ENCODE peak calls at places on chromosomes 3 and 15, in five cellular contexts. K, I, O, W and D are unnamed samples. For H3K9me3, the result is how much of the 10 kb centered on the place peaks cover.

GRCh38 chr3:157311633-157312365 is 124.9 kb upstream of the PTX3 start:
- DNase-seq in W (no peak), K (peak), O (no peak), I (no peak), D (no peak)

GRCh38 chr3:88467191-88467590 is 317.4 kb downstream of the C3orf38 start:
- DNase-seq in I (no peak), O (no peak), W (no peak), K (no peak), D (no peak)

GRCh38 chr3:71045917-71046282 is 537.6 kb downstream of the FOXP1 start:
- DNase-seq in K (no peak), I (no peak), W (no peak), O (no peak), D (no peak)

GRCh38 chr15:61530769-61531168 is 301.7 kb upstream of the RORA start:
- DNase-seq in I (no peak), W (no peak), K (peak), O (no peak), D (no peak)

GRCh38 chr3:155130001-155130400 is 49.9 kb downstream of the MME start:
- DNase-seq in O (no peak), W (no peak), I (no peak), K (no peak), D (no peak)

GRCh38 chr15:58515807-58516206 is 84.0 kb downstream of the LIPC start:
- DNase-seq in O (no peak), I (no peak), K (no peak), W (no peak), D (no peak)

GRCh38 chr3:123832712-123833397 is 51.3 kb downstream of the MYLK start:
- DNase-seq in K (no peak), O (no peak), W (no peak), I (no peak), D (no peak)

GRCh38 chr3:164465172-164465571 is 613.1 kb downstream of the SI start:
- DNase-seq in K (no peak), I (no peak), O (no peak), W (no peak), D (no peak)

GRCh38 chr3:119302697-119303630 is 8.8 kb downstream of the ARHGAP31 start:
- DNase-seq in O (no peak), I (no peak), K (no peak), W (no peak), D (no peak)

GRCh38 chr15:71203573-71204444 is 88.5 kb downstream of the THSD4 start:
- DNase-seq in I (no peak), O (no peak), W (peak), K (no peak), D (no peak)

GRCh38 chr3:30688776-30689175 is 82.4 kb downstream of the TGFBR2 start:
- DNase-seq in O (no peak), K (no peak), I (no peak), W (no peak), D (no peak)

GRCh38 chr3:129030611-129031010 is 29.5 kb downstream of the EFCC1 start:
- DNase-seq in O (no peak), W (no peak), K (no peak), I (peak), D (no peak)

GRCh38 chr15:96335429-96335807 is 4.9 kb downstream of the NR2F2 start:
- DNase-seq in K (peak), W (no peak), I (no peak), O (no peak), D (no peak)

GRCh38 chr3:184472723-184473419 is 88.7 kb upstream of the EPHB3 start:
- DNase-seq in O (no peak), K (no peak), I (no peak), W (no peak), D (peak)

GRCh38 chr3:99686955-99687612 is 48.7 kb downstream of the COL8A1 start:
- DNase-seq in O (peak), I (peak), W (peak), K (peak), D (no peak)

GRCh38 chr3:172153335-172153861 is 114.0 kb downstream of the FNDC3B start:
- DNase-seq in K (no peak), O (peak), W (no peak), I (peak), D (no peak)

GRCh38 chr15:101159096-101159935 is 92.5 kb downstream of the CHSY1 start:
- DNase-seq in O (no peak), I (no peak), K (peak), W (no peak), D (no peak)

GRCh38 chr3:145191543-145191942 is 969.4 kb downstream of the PLOD2 start:
- DNase-seq in I (no peak), O (no peak), K (no peak), W (no peak), D (no peak)

GRCh38 chr3:47579875-47580274 is 1.2 kb upstream of the CSPG5 start:
- DNase-seq in K (no peak), W (no peak), I (no peak), O (no peak), D (no peak)

GRCh38 chr3:10758304-10759037 is 57.6 kb upstream of the SLC6A11 start:
- DNase-seq in I (no peak), W (peak), O (peak), K (peak), D (no peak)

DNA sequence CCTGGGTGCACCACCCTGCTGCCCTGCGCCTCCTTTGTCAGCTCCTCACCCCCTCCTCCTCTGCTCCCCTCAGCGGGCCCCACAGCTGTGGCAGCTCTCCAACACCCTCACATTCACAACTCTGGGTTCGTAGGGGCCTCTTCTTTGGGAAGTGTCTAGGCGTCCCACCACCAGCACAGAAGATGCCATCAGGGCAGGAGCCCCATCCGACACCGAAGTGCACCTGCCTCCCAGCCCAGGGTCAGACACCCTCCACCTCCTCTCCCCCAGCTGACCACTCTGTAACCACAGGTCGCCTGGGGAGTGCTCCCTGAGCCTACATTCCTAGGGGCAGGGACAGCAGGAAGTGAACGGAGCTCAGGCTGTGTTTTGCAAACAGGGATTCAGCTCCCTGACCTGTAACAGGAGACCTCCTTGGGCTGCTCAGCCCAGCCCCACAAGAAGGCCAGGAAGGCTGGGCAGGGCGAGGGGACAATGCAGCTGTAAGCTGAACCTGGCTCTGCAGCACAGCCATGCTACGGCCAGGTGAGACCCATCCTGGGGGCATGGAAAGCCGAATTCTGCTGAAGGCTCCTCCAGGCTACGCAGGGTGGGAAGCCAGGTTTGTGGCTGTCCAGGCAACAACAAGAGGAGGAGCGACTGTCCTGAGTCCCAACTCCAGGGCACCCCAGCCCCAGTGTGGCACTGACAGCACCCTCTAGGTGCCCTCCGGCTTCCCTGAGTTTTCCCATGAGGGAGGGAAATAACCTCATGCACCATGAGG is 269.0 kb downstream of the GOLGA6L6 start:
- DNase-seq in W (peak), K (no peak), I (no peak), O (no peak), D (no peak)
- H3K9me3 ChIP-seq in W (under half), K (half or more), I (under half), O (under half), D (under half)

GRCh38 chr3:15844889-15845288 is 47.1 kb upstream of the ANKRD28 start:
- DNase-seq in O (no peak), W (no peak), K (no peak), I (no peak), D (no peak)

GRCh38 chr3:15845475-15845874 is 47.7 kb upstream of the ANKRD28 start:
- DNase-seq in O (no peak), I (no peak), K (no peak), W (no peak), D (no peak)

DNA sequence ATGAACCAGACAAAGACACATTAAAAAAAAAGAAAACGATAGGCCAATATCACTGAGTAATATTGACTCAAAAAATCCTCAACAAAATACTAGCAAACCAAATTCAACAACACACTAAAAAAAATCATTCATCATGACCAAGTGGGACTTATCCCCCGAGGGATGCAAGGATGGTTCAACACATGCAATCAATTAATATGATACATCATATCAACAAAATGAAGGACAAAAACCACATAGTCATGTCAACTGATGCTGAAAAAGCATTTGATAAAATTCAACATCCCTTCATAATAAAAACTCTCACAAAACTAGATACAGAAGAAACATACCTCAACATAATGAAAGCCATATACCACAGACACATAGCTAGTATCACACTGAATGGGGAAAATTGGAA is 41.8 kb upstream of the ANKRD28 start:
- DNase-seq in K (no peak), O (no peak), W (no peak), I (no peak), D (no peak)
- H3K9me3 ChIP-seq in K (under half), O (under half), W (under half), I (under half), D (under half)

DNA sequence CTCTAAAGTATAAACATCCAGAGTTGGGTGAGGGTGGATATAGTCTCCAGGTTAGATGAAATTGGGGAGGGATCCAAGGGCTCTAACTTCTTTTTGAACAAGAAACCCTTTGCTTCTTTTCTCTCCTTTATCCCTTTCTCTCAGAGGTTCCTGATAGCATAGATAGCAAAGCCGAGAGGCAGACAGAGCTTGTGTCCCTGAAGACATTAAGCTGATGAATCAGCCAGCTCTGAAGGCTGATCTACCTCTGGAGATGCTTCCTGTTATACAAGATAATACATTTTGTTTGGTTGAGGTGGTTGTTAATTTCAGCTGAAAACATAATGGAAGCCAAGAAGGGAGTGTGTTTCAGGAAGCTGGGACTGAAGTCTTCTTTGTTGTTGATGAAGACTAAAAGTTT is 193.2 kb downstream of the PDCD6IP start:
- DNase-seq in I (no peak), W (no peak), K (no peak), O (no peak), D (no peak)
- H3K9me3 ChIP-seq in I (under half), W (under half), K (under half), O (under half), D (under half)

GRCh38 chr15:79916424-79916823 is 19.6 kb upstream of the MTHFS start:
- DNase-seq in W (no peak), I (no peak), K (no peak), O (no peak), D (no peak)
- H3K9me3 ChIP-seq in W (half or more), I (half or more), K (half or more), O (half or more), D (under half)